ENCODE peak calls at places on chromosomes 16 and 17, in six cellular contexts. N, Z, C, U, E and B are unnamed samples.

GRCh38 chr16:55711959-55712876 is 56.4 kb downstream of the SLC6A2 start:
- DNase-seq in Z (peak), N (peak), U (peak), E (peak), C (no peak), B (no peak)

GRCh38 chr17:5785867-5786509 is 201.7 kb upstream of the NLRP1 start:
- DNase-seq in C (no peak), N (peak), U (peak), E (peak), Z (no peak), B (no peak)

GRCh38 chr17:47785538-47786123 is 36.0 kb downstream of the OSBPL7 start:
- DNase-seq in E (no peak), C (no peak), Z (no peak), U (peak), N (no peak), B (no peak)

GRCh38 chr16:53029971-53030370 is 22.7 kb downstream of the CHD9NB start:
- DNase-seq in C (no peak), U (no peak), E (no peak), N (no peak), Z (no peak), B (no peak)

GRCh38 chr16:19432429-19432828 is 14.7 kb downstream of the TMC5 start:
- DNase-seq in Z (no peak), U (no peak), E (no peak), C (no peak), N (no peak), B (no peak)

GRCh38 chr16:27463741-27464662 is 62.0 kb downstream of the IL21R start:
- DNase-seq in U (no peak), Z (no peak), C (peak), N (no peak), E (no peak), B (no peak)

GRCh38 chr17:75147878-75148546 is 6.3 kb downstream of the JPT1 start:
- DNase-seq in C (no peak), E (no peak), U (no peak), Z (no peak), N (no peak), B (no peak)

GRCh38 chr17:5446786-5447185 is 7.8 kb upstream of the C1QBP start:
- DNase-seq in N (no peak), Z (no peak), U (no peak), E (no peak), C (no peak), B (no peak)

GRCh38 chr17:75133001-75133400 is 1.5 kb upstream of the NT5C start:
- DNase-seq in U (no peak), E (no peak), C (no peak), N (no peak), Z (no peak), B (no peak)

GRCh38 chr16:88923926-88924833 is 52.8 kb downstream of the CBFA2T3 start:
- DNase-seq in E (no peak), U (no peak), Z (peak), C (no peak), N (no peak), B (no peak)

GRCh38 chr17:28991779-28992178 is 14.1 kb downstream of the SEZ6 start:
- DNase-seq in N (no peak), C (no peak), E (no peak), Z (no peak), U (no peak), B (no peak)

GRCh38 chr17:31541559-31541958 is 150.1 kb downstream of the RAB11FIP4 start:
- DNase-seq in Z (no peak), C (no peak), E (no peak), N (no peak), U (peak), B (no peak)

GRCh38 chr16:62190426-62190825 is 154.2 kb upstream of the CDH8 start:
- DNase-seq in E (no peak), C (no peak), Z (no peak), U (no peak), N (no peak), B (no peak)

GRCh38 chr17:828761-829160 is 46.6 kb downstream of the MRM3 start:
- DNase-seq in C (no peak), N (no peak), E (peak), U (peak), Z (no peak), B (no peak)

GRCh38 chr17:45128331-45128730 is 4.0 kb downstream of the PLCD3 start:
- DNase-seq in Z (no peak), C (no peak), U (no peak), N (no peak), E (no peak), B (no peak)

GRCh38 chr16:64983983-64984382 is 137.9 kb downstream of the CDH11 start:
- DNase-seq in U (peak), Z (peak), C (no peak), E (peak), N (peak), B (no peak)

GRCh38 chr16:27677300-27677699 is 127.4 kb downstream of the KATNIP start:
- DNase-seq in C (no peak), U (peak), Z (no peak), E (no peak), N (peak), B (no peak)

GRCh38 chr17:17484451-17484899 is 7.7 kb downstream of the MED9 start:
- DNase-seq in Z (no peak), E (no peak), N (no peak), C (no peak), U (peak), B (no peak)

GRCh38 chr17:9750488-9750887 is 40.9 kb downstream of the DHRS7C start:
- DNase-seq in E (no peak), N (no peak), Z (no peak), C (no peak), U (no peak), B (no peak)

GRCh38 chr17:49913226-49914095 is 55.5 kb upstream of the DLX4 start:
- DNase-seq in E (no peak), Z (no peak), N (peak), C (no peak), U (peak), B (no peak)

GRCh38 chr16:21028728-21029127 is 121.9 kb downstream of the DNAH3 start:
- DNase-seq in N (no peak), Z (no peak), C (no peak), U (peak), E (no peak), B (no peak)

GRCh38 chr17:77465358-77466041 is 324.7 kb downstream of the SEC14L1 start:
- DNase-seq in U (peak), N (peak), Z (no peak), E (no peak), C (peak), B (peak)

GRCh38 chr16:87297918-87298631 is 19.1 kb downstream of the C16orf95 start:
- DNase-seq in Z (peak), U (peak), E (no peak), N (no peak), C (no peak), B (no peak)

GRCh38 chr17:21452377-21453143 is 76.4 kb downstream of the KCNJ12 start:
- DNase-seq in E (peak), N (peak), U (peak), Z (peak), C (no peak), B (no peak)

GRCh38 chr16:1505912-1506311 is 12.8 kb downstream of the TELO2 start:
- DNase-seq in N (no peak), Z (no peak), C (no peak), E (no peak), U (no peak), B (no peak)

GRCh38 chr16:50741225-50741807 is 570 bp upstream of the CYLD start:
- DNase-seq in Z (no peak), U (peak), N (peak), C (no peak), E (no peak), B (no peak)

GRCh38 chr17:81713004-81713555 is 996 bp downstream of the SLC25A10 start:
- DNase-seq in Z (no peak), E (no peak), N (no peak), C (no peak), U (peak), B (no peak)

GRCh38 chr17:65749479-65749878 is 188.0 kb upstream of the AXIN2 start:
- DNase-seq in N (peak), C (no peak), U (peak), Z (no peak), E (no peak), B (no peak)

GRCh38 chr16:89040391-89040790 is 53.3 kb upstream of the ACSF3 start:
- DNase-seq in Z (no peak), U (no peak), N (no peak), E (no peak), C (no peak), B (no peak)

GRCh38 chr17:79654960-79655382 is 44.1 kb upstream of the RBFOX3 start:
- DNase-seq in Z (no peak), E (no peak), U (no peak), N (no peak), C (no peak), B (no peak)

GRCh38 chr16:89018605-89019158 is 41.7 kb upstream of the CBFA2T3 start:
- DNase-seq in E (peak), Z (no peak), N (no peak), U (no peak), C (no peak), B (no peak)

GRCh38 chr16:8581923-8582580 is 8.3 kb downstream of the TMEM114 start:
- DNase-seq in C (no peak), Z (no peak), E (no peak), U (no peak), N (no peak), B (no peak)

GRCh38 chr17:21043296-21044232 is 753 bp upstream of the USP22 start:
- DNase-seq in E (peak), C (no peak), U (peak), N (peak), Z (peak), B (peak)

GRCh38 chr17:4394208-4395110 is 28.0 kb upstream of the UBE2G1 start:
- DNase-seq in U (peak), Z (no peak), N (peak), E (no peak), C (no peak), B (no peak)

GRCh38 chr16:10654592-10655414 is 39.9 kb downstream of the TEKT5 start:
- DNase-seq in N (no peak), U (no peak), C (no peak), E (no peak), Z (no peak), B (no peak)

GRCh38 chr17:4488989-4489595 is 9.6 kb upstream of the SPNS2 start:
- DNase-seq in E (no peak), C (no peak), N (no peak), Z (no peak), U (no peak), B (no peak)

GRCh38 chr17:14580494-14580893 is 279.6 kb downstream of the HS3ST3B1 start:
- DNase-seq in N (no peak), U (no peak), E (no peak), Z (no peak), C (no peak), B (no peak)